ENCODE peak calls at places on chromosomes 3 and 15, in seven cellular contexts. One of them, this sample, is unnamed.

GRCh38 chr3:99544819-99545281 is 93.5 kb upstream of the COL8A1 start:
- DNase-seq in stomach: peak
- DNase-seq in sigmoid colon: no peak
- DNase-seq in HCT116: no peak
- DNase-seq in GM23338: no peak
- DNase-seq in spleen: no peak
- DNase-seq in transverse colon: peak
- DNase-seq in this sample: no peak

GRCh38 chr15:56524915-56525314 is 60.0 kb upstream of the MNS1 start:
- DNase-seq in stomach: no peak
- DNase-seq in sigmoid colon: no peak
- DNase-seq in HCT116: no peak
- DNase-seq in GM23338: no peak
- DNase-seq in spleen: no peak
- DNase-seq in transverse colon: no peak
- DNase-seq in this sample: no peak

GRCh38 chr3:149592758-149593240 is 65.0 kb downstream of the WWTR1 start:
- DNase-seq in stomach: no peak
- DNase-seq in sigmoid colon: no peak
- DNase-seq in HCT116: no peak
- DNase-seq in GM23338: no peak
- DNase-seq in spleen: no peak
- DNase-seq in transverse colon: no peak
- DNase-seq in this sample: no peak

GRCh38 chr3:128307029-128307633 is 153.8 kb downstream of the EEFSEC start:
- DNase-seq in stomach: no peak
- DNase-seq in sigmoid colon: no peak
- DNase-seq in HCT116: no peak
- DNase-seq in GM23338: no peak
- DNase-seq in spleen: no peak
- DNase-seq in transverse colon: no peak
- DNase-seq in this sample: no peak

GRCh38 chr3:64765951-64766350 is 78.2 kb upstream of the ADAMTS9 start:
- DNase-seq in stomach: no peak
- DNase-seq in sigmoid colon: no peak
- DNase-seq in HCT116: no peak
- DNase-seq in GM23338: peak
- DNase-seq in spleen: no peak
- DNase-seq in transverse colon: no peak
- DNase-seq in this sample: no peak

GRCh38 chr15:99169769-99170311 is 65.0 kb downstream of the SYNM start:
- DNase-seq in stomach: no peak
- DNase-seq in sigmoid colon: peak
- DNase-seq in HCT116: no peak
- DNase-seq in GM23338: no peak
- DNase-seq in spleen: no peak
- DNase-seq in transverse colon: peak
- DNase-seq in this sample: no peak

GRCh38 chr3:124837730-124838186 is 49.4 kb downstream of the ITGB5 start:
- DNase-seq in stomach: peak
- DNase-seq in sigmoid colon: peak
- DNase-seq in HCT116: peak
- DNase-seq in GM23338: no peak
- DNase-seq in spleen: peak
- DNase-seq in transverse colon: peak
- DNase-seq in this sample: no peak

GRCh38 chr15:58517682-58518525 is 86.1 kb downstream of the LIPC start:
- DNase-seq in stomach: no peak
- DNase-seq in sigmoid colon: no peak
- DNase-seq in HCT116: no peak
- DNase-seq in GM23338: no peak
- DNase-seq in spleen: no peak
- DNase-seq in transverse colon: no peak
- DNase-seq in this sample: no peak

GRCh38 chr15:66621491-66622467 is 56.0 kb upstream of the LCTL start:
- DNase-seq in stomach: no peak
- DNase-seq in sigmoid colon: no peak
- DNase-seq in HCT116: no peak
- DNase-seq in GM23338: peak
- DNase-seq in spleen: no peak
- DNase-seq in transverse colon: no peak
- DNase-seq in this sample: no peak

GRCh38 chr3:65490132-65490531 is 548.6 kb downstream of the MAGI1 start:
- DNase-seq in stomach: no peak
- DNase-seq in sigmoid colon: no peak
- DNase-seq in HCT116: no peak
- DNase-seq in GM23338: no peak
- DNase-seq in spleen: no peak
- DNase-seq in transverse colon: no peak
- DNase-seq in this sample: no peak

GRCh38 chr3:71446260-71446659 is 137.3 kb downstream of the FOXP1 start:
- DNase-seq in stomach: no peak
- DNase-seq in sigmoid colon: no peak
- DNase-seq in HCT116: no peak
- DNase-seq in GM23338: no peak
- DNase-seq in spleen: no peak
- DNase-seq in transverse colon: no peak
- DNase-seq in this sample: no peak

GRCh38 chr3:20682573-20682972 is 496.6 kb upstream of the SGO1 start:
- DNase-seq in stomach: no peak
- DNase-seq in sigmoid colon: no peak
- DNase-seq in HCT116: no peak
- DNase-seq in GM23338: peak
- DNase-seq in spleen: no peak
- DNase-seq in transverse colon: no peak
- DNase-seq in this sample: no peak

GRCh38 chr15:38182900-38183299 is 69.7 kb upstream of the SPRED1 start:
- DNase-seq in stomach: no peak
- DNase-seq in sigmoid colon: no peak
- DNase-seq in HCT116: no peak
- DNase-seq in GM23338: no peak
- DNase-seq in spleen: no peak
- DNase-seq in transverse colon: no peak
- DNase-seq in this sample: no peak

GRCh38 chr3:129233538-129233937 is 15.9 kb upstream of the COPG1 start:
- DNase-seq in stomach: peak
- DNase-seq in sigmoid colon: peak
- DNase-seq in HCT116: no peak
- DNase-seq in GM23338: no peak
- DNase-seq in spleen: peak
- DNase-seq in transverse colon: peak
- DNase-seq in this sample: peak

GRCh38 chr3:136671921-136672320 is 80.3 kb downstream of the STAG1 start:
- DNase-seq in stomach: no peak
- DNase-seq in sigmoid colon: no peak
- DNase-seq in HCT116: no peak
- DNase-seq in GM23338: no peak
- DNase-seq in spleen: no peak
- DNase-seq in transverse colon: no peak
- DNase-seq in this sample: no peak

GRCh38 chr3:17850448-17850847 is 108.0 kb upstream of the TBC1D5 start:
- DNase-seq in stomach: no peak
- DNase-seq in sigmoid colon: no peak
- DNase-seq in HCT116: no peak
- DNase-seq in GM23338: no peak
- DNase-seq in spleen: no peak
- DNase-seq in transverse colon: no peak
- DNase-seq in this sample: peak

GRCh38 chr15:99359760-99360159 is 108.5 kb downstream of the LRRC28 start:
- DNase-seq in stomach: no peak
- DNase-seq in sigmoid colon: no peak
- DNase-seq in HCT116: no peak
- DNase-seq in GM23338: no peak
- DNase-seq in spleen: no peak
- DNase-seq in transverse colon: no peak
- DNase-seq in this sample: no peak

GRCh38 chr15:77419050-77419835 is 661 bp downstream of the PEAK1 start:
- DNase-seq in stomach: peak
- DNase-seq in sigmoid colon: peak
- DNase-seq in HCT116: no peak
- DNase-seq in GM23338: peak
- DNase-seq in spleen: peak
- DNase-seq in transverse colon: peak
- DNase-seq in this sample: no peak

GRCh38 chr15:77416954-77417353 is 3.0 kb downstream of the PEAK1 start:
- DNase-seq in stomach: no peak
- DNase-seq in sigmoid colon: no peak
- DNase-seq in HCT116: no peak
- DNase-seq in GM23338: peak
- DNase-seq in spleen: no peak
- DNase-seq in transverse colon: no peak
- DNase-seq in this sample: no peak

GRCh38 chr15:77418341-77419049 is 1.4 kb downstream of the PEAK1 start:
- DNase-seq in stomach: no peak
- DNase-seq in sigmoid colon: no peak
- DNase-seq in HCT116: no peak
- DNase-seq in GM23338: no peak
- DNase-seq in spleen: no peak
- DNase-seq in transverse colon: no peak
- DNase-seq in this sample: no peak

GRCh38 chr15:77415450-77416448 is 4.2 kb downstream of the PEAK1 start:
- DNase-seq in stomach: no peak
- DNase-seq in sigmoid colon: no peak
- DNase-seq in HCT116: no peak
- DNase-seq in GM23338: peak
- DNase-seq in spleen: no peak
- DNase-seq in transverse colon: no peak
- DNase-seq in this sample: peak

DNA sequence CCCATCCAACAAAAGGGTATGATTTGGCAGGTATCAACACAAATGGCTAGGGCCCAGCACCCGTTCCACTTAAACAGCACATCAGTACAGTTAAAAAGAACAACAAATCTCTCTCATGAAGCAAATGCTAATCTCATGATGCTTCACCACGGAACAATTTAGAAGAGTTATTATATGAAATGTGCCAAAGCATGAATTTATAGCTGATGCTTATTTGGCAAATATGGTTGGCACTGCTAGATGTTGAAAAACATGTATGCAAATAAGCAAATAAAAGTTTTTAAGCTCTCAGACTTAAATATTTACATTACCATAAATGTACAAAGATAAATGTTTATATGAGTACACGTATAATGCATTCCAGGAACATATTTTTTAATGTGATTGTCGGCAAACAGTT is 2.3 kb downstream of the PEAK1 start:
- DNase-seq in stomach: no peak
- DNase-seq in sigmoid colon: no peak
- DNase-seq in HCT116: no peak
- DNase-seq in GM23338: no peak
- DNase-seq in spleen: no peak
- DNase-seq in transverse colon: no peak
- DNase-seq in this sample: no peak
- TF ChIP-seq POLR2AphosphoS5 in stomach: no peak
- TF ChIP-seq POLR2AphosphoS5 in sigmoid colon: no peak
- TF ChIP-seq POLR2AphosphoS5 in HCT116: no peak
- TF ChIP-seq POLR2AphosphoS5 in GM23338: no peak
- TF ChIP-seq POLR2AphosphoS5 in spleen: no peak
- TF ChIP-seq POLR2AphosphoS5 in transverse colon: no peak
- TF ChIP-seq POLR2AphosphoS5 in this sample: no peak

GRCh38 chr3:187686874-187687273 is 15.5 kb downstream of the RTP2 start:
- DNase-seq in stomach: no peak
- DNase-seq in sigmoid colon: no peak
- DNase-seq in HCT116: no peak
- DNase-seq in GM23338: no peak
- DNase-seq in spleen: no peak
- DNase-seq in transverse colon: no peak
- DNase-seq in this sample: no peak
- TF ChIP-seq POLR2AphosphoS5 in stomach: no peak
- TF ChIP-seq POLR2AphosphoS5 in sigmoid colon: no peak
- TF ChIP-seq POLR2AphosphoS5 in HCT116: no peak
- TF ChIP-seq POLR2AphosphoS5 in GM23338: no peak
- TF ChIP-seq POLR2AphosphoS5 in spleen: no peak
- TF ChIP-seq POLR2AphosphoS5 in transverse colon: no peak
- TF ChIP-seq POLR2AphosphoS5 in this sample: no peak

GRCh38 chr3:9249273-9250192 is at the start of gene SRGAP3:
- DNase-seq in stomach: peak
- DNase-seq in sigmoid colon: peak
- DNase-seq in HCT116: peak
- DNase-seq in GM23338: peak
- DNase-seq in spleen: peak
- DNase-seq in transverse colon: peak
- DNase-seq in this sample: peak
- TF ChIP-seq POLR2AphosphoS5 in stomach: peak
- TF ChIP-seq POLR2AphosphoS5 in sigmoid colon: peak
- TF ChIP-seq POLR2AphosphoS5 in HCT116: peak
- TF ChIP-seq POLR2AphosphoS5 in GM23338: peak
- TF ChIP-seq POLR2AphosphoS5 in spleen: peak
- TF ChIP-seq POLR2AphosphoS5 in transverse colon: peak
- TF ChIP-seq POLR2AphosphoS5 in this sample: no peak

GRCh38 chr3:193997228-193998192 is 138.4 kb upstream of the HES1 start:
- DNase-seq in stomach: no peak
- DNase-seq in sigmoid colon: no peak
- DNase-seq in HCT116: no peak
- DNase-seq in GM23338: no peak
- DNase-seq in spleen: no peak
- DNase-seq in transverse colon: no peak
- DNase-seq in this sample: no peak
- TF ChIP-seq POLR2AphosphoS5 in stomach: no peak
- TF ChIP-seq POLR2AphosphoS5 in sigmoid colon: no peak
- TF ChIP-seq POLR2AphosphoS5 in HCT116: no peak
- TF ChIP-seq POLR2AphosphoS5 in GM23338: no peak
- TF ChIP-seq POLR2AphosphoS5 in spleen: no peak
- TF ChIP-seq POLR2AphosphoS5 in transverse colon: no peak
- TF ChIP-seq POLR2AphosphoS5 in this sample: no peak

DNA sequence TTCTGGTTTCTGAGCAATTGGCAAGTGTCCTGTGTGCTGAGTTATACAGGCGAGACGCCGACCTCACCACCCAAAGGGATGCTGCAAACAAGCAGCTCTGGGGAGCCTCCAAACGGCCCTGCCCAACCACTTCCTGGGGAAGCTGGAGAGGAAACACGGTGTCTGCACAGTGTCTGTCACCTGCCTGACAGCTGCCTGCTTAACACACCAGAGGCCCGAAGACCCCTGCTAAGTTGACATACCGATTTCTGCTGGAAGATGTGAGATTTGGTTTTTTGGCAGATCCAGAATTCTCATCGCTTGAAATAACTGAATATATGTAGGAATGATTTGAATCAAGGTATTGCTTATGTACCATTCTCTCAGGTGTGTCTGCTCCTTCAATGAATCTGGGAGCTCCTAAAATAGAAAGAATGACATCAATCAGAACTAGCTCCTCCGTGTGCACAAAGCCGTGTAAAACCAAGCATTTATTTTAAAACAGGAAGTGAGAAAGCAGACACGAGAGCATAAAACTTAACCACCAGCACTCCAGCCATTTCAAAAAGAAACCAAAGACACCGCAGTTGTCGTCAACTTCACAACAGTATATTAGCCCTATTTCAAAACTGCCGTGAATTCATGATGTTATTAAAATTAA is 27.2 kb downstream of the LRRC2 start:
- DNase-seq in stomach: peak
- DNase-seq in sigmoid colon: peak
- DNase-seq in HCT116: no peak
- DNase-seq in GM23338: no peak
- DNase-seq in spleen: peak
- DNase-seq in transverse colon: peak
- DNase-seq in this sample: peak
- TF ChIP-seq POLR2AphosphoS5 in stomach: no peak
- TF ChIP-seq POLR2AphosphoS5 in sigmoid colon: no peak
- TF ChIP-seq POLR2AphosphoS5 in HCT116: no peak
- TF ChIP-seq POLR2AphosphoS5 in GM23338: no peak
- TF ChIP-seq POLR2AphosphoS5 in spleen: peak
- TF ChIP-seq POLR2AphosphoS5 in transverse colon: no peak
- TF ChIP-seq POLR2AphosphoS5 in this sample: peak

This sample was measured in HL-60.